ENCODE peak calls at places on chromosomes 4 and X, in seven cellular contexts. S, T, U, K, P, A and M are unnamed samples.

GRCh38 chrX:45710081-45710801 is 509.6 kb upstream of the DIPK2B start:
- DNase-seq in P (no peak), U (no peak), S (peak; percentile 96), T (peak; percentile 99), K (peak; percentile 90), A (no peak), M (no peak)

GRCh38 chr4:140240237-140240636 is 86.3 kb upstream of the MAML3 start:
- DNase-seq in A (no peak), K (no peak), U (no peak), T (no peak), P (no peak), S (no peak), M (no peak)

GRCh38 chrX:130413415-130413814 is 11.6 kb downstream of the RBMX2 start:
- DNase-seq in U (no peak), P (no peak), T (no peak), K (no peak), A (no peak), S (no peak), M (no peak)

GRCh38 chr4:57044996-57045395 is 65.2 kb downstream of the IGFBP7 start:
- DNase-seq in K (peak; percentile 44), P (no peak), A (no peak), T (no peak), S (peak; percentile 69), U (no peak), M (no peak)

GRCh38 chrX:100289159-100289558 is 120.9 kb downstream of the PCDH19 start:
- DNase-seq in K (no peak), T (no peak), S (no peak), A (no peak), U (no peak), P (no peak), M (no peak)

GRCh38 chr4:182938213-182938645 is 21.0 kb upstream of the DCTD start:
- DNase-seq in U (peak; percentile 39), T (peak; percentile 73), P (peak; percentile 65), K (peak; percentile 74), S (peak; percentile 75), A (peak; percentile 83), M (peak; percentile 72)

GRCh38 chrX:102085706-102086105 is 39.8 kb upstream of the TCEAL2 start:
- DNase-seq in T (no peak), P (no peak), S (no peak), U (no peak), K (peak; percentile 6), A (peak; percentile 41), M (no peak)

GRCh38 chr4:183348706-183349659 is 26.8 kb upstream of the CLDN24 start:
- DNase-seq in T (no peak), U (no peak), P (no peak), K (peak; percentile 97), A (no peak), S (peak; percentile 60), M (no peak)

GRCh38 chrX:111411591-111412371 is at the start of gene DCX:
- DNase-seq in A (peak; percentile 50), S (no peak), P (no peak), K (no peak), U (no peak), T (no peak), M (no peak)

GRCh38 chrX:39396358-39396995 is 595.2 kb downstream of the MID1IP1 start:
- DNase-seq in U (no peak), P (no peak), T (no peak), K (no peak), S (no peak), A (no peak), M (no peak)

GRCh38 chr4:179662522-179662921 is 2220.3 kb upstream of the AGA start:
- DNase-seq in T (no peak), U (no peak), P (no peak), A (no peak), K (no peak), S (no peak), M (no peak)

GRCh38 chr4:25190407-25190806 is 30.2 kb upstream of the SEPSECS start:
- DNase-seq in P (no peak), K (no peak), T (no peak), S (no peak), U (no peak), A (peak; percentile 53), M (peak; percentile 19)

GRCh38 chr4:189202869-189203271 is 737.8 kb upstream of the FRG1 start:
- DNase-seq in U (no peak), T (no peak), K (peak; percentile 48), A (peak; percentile 2), P (no peak), S (peak; percentile 4), M (peak; percentile 32)

GRCh38 chr4:6122496-6122895 is 77.9 kb downstream of the JAKMIP1 start:
- DNase-seq in S (no peak), P (no peak), T (no peak), A (no peak), U (no peak), K (no peak), M (no peak)

GRCh38 chr4:131499139-131499873 is 1649.8 kb upstream of the PCDH10 start:
- DNase-seq in P (no peak), K (peak; percentile 1), U (no peak), S (peak; percentile 48), A (no peak), T (no peak), M (peak; percentile 8)

GRCh38 chr4:134948110-134948642 is 746.6 kb upstream of the PABPC4L start:
- DNase-seq in A (no peak), P (no peak), T (no peak), S (no peak), K (no peak), U (no peak), M (no peak)

GRCh38 chr4:102871772-102872171 is 3.0 kb downstream of the CISD2 start:
- DNase-seq in A (no peak), S (no peak), P (peak; percentile 19), T (no peak), K (no peak), U (no peak), M (no peak)

GRCh38 chr4:1305781-1306455 is 16.2 kb downstream of the MAEA start:
- DNase-seq in U (no peak), P (no peak), K (no peak), T (peak; percentile 33), S (no peak), A (no peak), M (no peak)
- H3K4me1 ChIP-seq in U (peaks cover 44% of the 10 kb centered on the region), P (no peaks in the 10 kb centered on the region), K (peaks cover 10% of the 10 kb centered on the region), T (peaks cover 31% of the 10 kb centered on the region), S (peaks cover 6% of the 10 kb centered on the region), A (peaks cover 8% of the 10 kb centered on the region), M (peaks cover 7% of the 10 kb centered on the region)

GRCh38 chr4:26938516-26938915 is 77.9 kb downstream of the STIM2 start:
- DNase-seq in P (no peak), S (no peak), A (no peak), U (no peak), K (no peak), T (no peak), M (peak; percentile 6)

GRCh38 chr4:26931961-26932360 is 71.3 kb downstream of the STIM2 start:
- DNase-seq in S (no peak), P (no peak), T (no peak), A (no peak), U (no peak), K (no peak), M (no peak)

GRCh38 chr4:26937136-26937535 is 76.5 kb downstream of the STIM2 start:
- DNase-seq in A (no peak), T (no peak), S (no peak), U (peak; percentile 59), P (no peak), K (no peak), M (no peak)

GRCh38 chr4:26937567-26937966 is 76.9 kb downstream of the STIM2 start:
- DNase-seq in P (no peak), U (no peak), K (no peak), S (no peak), A (no peak), T (no peak), M (no peak)

DNA sequence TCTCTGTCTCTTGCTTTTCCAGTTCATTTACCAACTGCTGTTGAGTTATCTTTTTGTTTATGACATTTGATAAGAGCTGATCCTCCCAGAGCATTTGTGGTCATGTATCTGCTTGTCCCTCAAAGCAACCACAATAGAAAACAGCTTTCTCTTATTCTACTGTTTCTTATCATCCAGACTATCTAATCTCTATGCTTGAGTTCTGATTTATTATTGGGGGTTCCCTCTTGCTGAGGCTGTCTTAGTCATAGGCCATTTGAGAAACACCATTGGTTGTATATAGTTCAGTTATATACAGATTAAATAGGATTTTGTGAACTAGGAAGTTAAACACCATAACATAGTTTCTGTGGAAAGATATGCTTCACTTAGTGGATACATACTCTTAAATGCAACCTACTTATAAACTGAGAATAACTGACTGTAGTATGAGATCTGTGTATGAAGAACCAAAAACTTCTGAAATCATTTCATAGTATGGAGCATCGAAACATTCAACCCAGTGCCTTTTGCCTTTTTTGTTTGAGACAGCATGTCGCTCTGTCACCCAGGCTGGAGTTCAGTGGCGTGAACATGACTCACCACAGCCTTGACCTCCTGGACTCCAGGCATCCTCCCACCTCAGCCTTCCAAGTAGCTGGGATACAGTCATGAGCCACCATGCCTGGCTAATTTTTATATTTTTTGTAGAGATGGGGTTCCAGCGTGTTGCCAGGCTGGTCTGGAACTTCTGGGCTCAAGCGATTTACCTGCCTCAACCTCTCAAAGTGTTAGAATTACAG is 75.8 kb downstream of the STIM2 start:
- DNase-seq in U (no peak), T (no peak), K (no peak), S (no peak), A (no peak), P (no peak), M (no peak)
- TF ChIP-seq EZH2phosphoT487 in U (no peak), T (no peak), K (no peak), S (no peak), A (no peak), P (no peak), M (no peak)

GRCh38 chr4:40585201-40585789 is 44.4 kb downstream of the RBM47 start:
- DNase-seq in P (no peak), U (no peak), K (no peak), T (no peak), A (no peak), S (no peak), M (no peak)

GRCh38 chr4:40586034-40586433 is 43.6 kb downstream of the RBM47 start:
- DNase-seq in S (no peak), T (no peak), K (peak; percentile 54), P (no peak), U (no peak), A (no peak), M (no peak)

GRCh38 chr4:40587351-40587750 is 42.3 kb downstream of the RBM47 start:
- DNase-seq in A (no peak), U (no peak), T (no peak), S (no peak), P (no peak), K (no peak), M (no peak)

GRCh38 chr4:40586729-40587128 is 42.9 kb downstream of the RBM47 start:
- DNase-seq in P (no peak), K (no peak), S (no peak), A (no peak), U (no peak), T (no peak), M (no peak)

GRCh38 chr4:40587826-40588225 is 41.8 kb downstream of the RBM47 start:
- DNase-seq in K (peak; percentile 89), U (no peak), T (no peak), P (no peak), A (no peak), S (peak; percentile 40), M (peak; percentile 52)
- H3K4me3 ChIP-seq in K (no peak overlapping the region), U (no peak overlapping the region), T (no peak overlapping the region), P (no peak overlapping the region), A (no peak overlapping the region), S (no peak overlapping the region), M (no peak overlapping the region)

DNA sequence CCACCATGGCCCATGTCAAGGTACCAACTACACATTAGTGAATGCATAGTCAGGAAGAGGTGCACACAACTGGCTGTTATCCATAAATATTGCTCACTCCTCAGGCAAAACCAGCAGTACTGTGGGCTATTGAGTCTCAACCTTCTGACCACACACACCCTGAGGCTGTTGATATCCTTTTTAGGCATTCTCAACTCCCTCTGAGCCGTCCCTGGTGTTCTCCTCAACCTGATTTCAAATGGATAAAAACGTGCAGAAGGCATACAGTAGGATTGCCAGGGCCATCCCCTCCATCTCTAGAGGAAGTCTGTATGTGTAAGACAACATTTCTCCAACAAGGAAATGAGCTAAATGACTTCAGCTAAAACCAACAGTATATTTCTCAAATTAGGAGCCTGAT is 98.7 kb upstream of the KLHL13 start:
- DNase-seq in U (no peak), A (no peak), P (no peak), S (peak; percentile 18), K (no peak), T (no peak), M (no peak)
- H3K4me1 ChIP-seq in U (peaks cover 29% of the 10 kb centered on the region), A (no peaks in the 10 kb centered on the region), P (peaks cover 19% of the 10 kb centered on the region), S (peaks cover 11% of the 10 kb centered on the region), K (no peaks in the 10 kb centered on the region), T (no peaks in the 10 kb centered on the region), M (no peaks in the 10 kb centered on the region)